ENCODE peak calls at places on chromosomes 13 and 19, in nine cellular contexts. J is glutamatergic neuron; W is CD4-positive, alpha-beta T cell; F is cardiac muscle cell; C is neural crest cell; N is A549; T is GM10248; U is IMR-90; B is H1. O is an unnamed sample.

GRCh38 chr19:2274937-2275535 is 6.9 kb downstream of the PEAK3 start:
- DNase-seq in J (peak), W (no peak), F (peak), C (peak), N (peak), T (no peak), U (peak), B (no peak), O (peak)

GRCh38 chr19:19548915-19549537 is 11.0 kb downstream of the CILP2 start:
- DNase-seq in J (no peak), W (no peak), F (peak), C (no peak), N (no peak), T (no peak), U (peak), B (no peak), O (no peak)

GRCh38 chr13:76875256-76875655 is 10.9 kb downstream of the KCTD12 start:
- DNase-seq in J (no peak), W (no peak), F (no peak), C (no peak), N (no peak), T (no peak), U (no peak), B (no peak), O (no peak)

GRCh38 chr13:108828053-108828806 is 198.8 kb downstream of the MYO16 start:
- DNase-seq in J (no peak), W (no peak), F (no peak), C (no peak), N (no peak), T (no peak), U (no peak), B (no peak), O (no peak)

GRCh38 chr13:36819811-36820140 is 754 bp downstream of the RFXAP start:
- DNase-seq in J (no peak), W (no peak), F (peak), C (no peak), N (no peak), T (peak), U (peak), B (no peak), O (peak)

GRCh38 chr13:84999252-84999651 is 800.0 kb downstream of the SLITRK6 start:
- DNase-seq in J (no peak), W (no peak), F (no peak), C (no peak), N (no peak), T (no peak), U (no peak), B (no peak), O (no peak)

GRCh38 chr13:109196896-109197295 is 567.5 kb downstream of the MYO16 start:
- DNase-seq in J (peak), W (no peak), F (no peak), C (peak), N (peak), T (no peak), U (no peak), B (no peak), O (peak)

GRCh38 chr19:39937094-39937493 is 2.7 kb upstream of the FCGBP start:
- DNase-seq in J (no peak), W (no peak), F (no peak), C (no peak), N (no peak), T (peak), U (no peak), B (no peak), O (no peak)

GRCh38 chr13:32316030-32316344 is 679 bp downstream of the BRCA2 start:
- DNase-seq in J (no peak), W (no peak), F (no peak), C (no peak), N (no peak), T (peak), U (no peak), B (no peak), O (no peak)

GRCh38 chr13:22893777-22894176 is 287.0 kb upstream of the SGCG start:
- DNase-seq in J (no peak), W (no peak), F (no peak), C (no peak), N (no peak), T (no peak), U (no peak), B (no peak), O (no peak)

GRCh38 chr19:49566302-49566701 is 14.1 kb downstream of the NOSIP start:
- DNase-seq in J (no peak), W (no peak), F (no peak), C (no peak), N (no peak), T (no peak), U (no peak), B (no peak), O (no peak)

GRCh38 chr13:36847541-36848045 is 28.6 kb downstream of the RFXAP start:
- DNase-seq in J (no peak), W (no peak), F (no peak), C (no peak), N (no peak), T (no peak), U (no peak), B (no peak), O (no peak)

GRCh38 chr19:6066661-6067646 is 43.3 kb downstream of the RFX2 start:
- DNase-seq in J (peak), W (peak), F (peak), C (peak), N (peak), T (no peak), U (peak), B (no peak), O (no peak)

GRCh38 chr19:13872695-13873389 is 4.1 kb upstream of the NANOS3 start:
- DNase-seq in J (no peak), W (no peak), F (no peak), C (peak), N (peak), T (peak), U (no peak), B (no peak), O (no peak)

GRCh38 chr13:75445717-75446529 is 36.0 kb downstream of the TBC1D4 start:
- DNase-seq in J (no peak), W (no peak), F (peak), C (no peak), N (no peak), T (no peak), U (peak), B (no peak), O (no peak)

GRCh38 chr19:9461938-9462337 is 26.6 kb upstream of the ZNF266 start:
- DNase-seq in J (no peak), W (no peak), F (no peak), C (no peak), N (no peak), T (no peak), U (no peak), B (no peak), O (no peak)

GRCh38 chr13:59533561-59534337 is 630.0 kb downstream of the DIAPH3 start:
- DNase-seq in J (no peak), W (no peak), F (no peak), C (no peak), N (no peak), T (no peak), U (peak), B (no peak), O (no peak)

GRCh38 chr19:58569943-58570670 is 3.0 kb downstream of the MZF1 start:
- DNase-seq in J (no peak), W (no peak), F (no peak), C (no peak), N (no peak), T (no peak), U (no peak), B (no peak), O (peak)

GRCh38 chr19:49878744-49879070 is 1.2 kb downstream of the TBC1D17 start:
- DNase-seq in J (no peak), W (no peak), F (no peak), C (no peak), N (no peak), T (no peak), U (no peak), B (no peak), O (no peak)

GRCh38 chr19:30073152-30074000 is 131.3 kb downstream of the URI1 start:
- DNase-seq in J (peak), W (no peak), F (no peak), C (no peak), N (no peak), T (no peak), U (no peak), B (no peak), O (no peak)

GRCh38 chr19:1336079-1336684 is 47.5 kb upstream of the NDUFS7 start:
- DNase-seq in J (no peak), W (no peak), F (no peak), C (no peak), N (no peak), T (peak), U (no peak), B (no peak), O (no peak)

GRCh38 chr19:45638930-45639729 is at the start of gene EML2:
- DNase-seq in J (peak), W (peak), F (peak), C (peak), N (peak), T (peak), U (no peak), B (no peak), O (no peak)

GRCh38 chr13:73244486-73244885 is 185.7 kb downstream of the KLF5 start:
- DNase-seq in J (no peak), W (no peak), F (no peak), C (no peak), N (no peak), T (no peak), U (no peak), B (no peak), O (no peak)

GRCh38 chr19:17757125-17757524 is 5.8 kb downstream of the FCHO1 start:
- DNase-seq in J (no peak), W (no peak), F (peak), C (no peak), N (peak), T (no peak), U (peak), B (no peak), O (no peak)

GRCh38 chr13:73857106-73857505 is 277.1 kb downstream of the KLF12 start:
- DNase-seq in J (no peak), W (no peak), F (peak), C (no peak), N (no peak), T (no peak), U (no peak), B (no peak), O (no peak)

GRCh38 chr13:60583196-60583908 is 186.3 kb downstream of the TDRD3 start:
- DNase-seq in J (no peak), W (no peak), F (peak), C (no peak), N (no peak), T (no peak), U (peak), B (no peak), O (no peak)
- TF ChIP-seq CTCF in J (no peak), W (no peak), F (peak), C (no peak), N (no peak), T (no peak), U (no peak), B (no peak), O (no peak)

DNA sequence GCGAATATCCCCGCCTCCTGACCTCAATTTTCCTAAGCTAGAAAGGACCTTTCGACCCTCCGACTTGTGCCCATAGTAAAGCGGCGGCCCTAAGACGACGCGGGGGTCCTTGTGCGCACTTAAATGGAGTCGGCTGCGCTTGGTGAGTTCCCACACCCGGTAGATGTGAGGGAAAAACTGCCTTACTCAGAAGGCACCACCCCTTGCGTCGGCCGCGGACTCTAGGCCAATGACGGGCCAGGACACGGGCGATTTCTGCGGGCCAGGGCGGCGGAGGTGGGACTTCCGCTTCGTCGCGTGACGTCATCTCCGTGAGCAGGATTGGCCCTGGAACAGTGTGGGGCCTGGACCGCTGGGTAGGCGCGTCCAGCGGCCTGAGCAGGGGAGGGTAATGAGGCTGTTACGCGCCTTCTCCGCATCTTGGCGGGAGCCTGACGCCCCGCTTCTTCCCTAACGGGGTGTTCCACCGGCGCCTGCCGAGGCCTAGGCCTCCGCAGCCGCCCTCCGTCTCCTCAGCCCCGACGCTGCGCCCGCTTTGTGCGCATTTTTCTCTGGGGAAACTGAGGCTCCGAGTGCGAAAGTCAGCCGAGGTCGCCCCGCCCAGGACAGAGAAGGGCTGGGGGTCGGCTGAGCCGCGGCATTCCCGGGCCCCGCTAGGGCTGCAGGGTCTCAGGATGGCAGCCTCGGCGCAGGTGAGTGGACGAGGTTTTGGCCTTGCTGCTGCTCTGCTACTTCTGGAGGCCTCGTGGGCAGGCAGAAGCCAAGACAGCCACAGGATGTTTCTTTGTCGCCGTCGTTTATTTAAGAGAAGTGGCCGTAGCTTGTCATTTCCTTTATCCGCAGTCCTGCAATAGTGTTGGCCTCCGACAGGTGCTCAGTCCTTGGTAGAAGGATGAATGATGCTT is at the start of gene ZNF543:
- DNase-seq in J (peak), W (peak), F (peak), C (peak), N (peak), T (peak), U (peak), B (peak), O (peak)
- TF ChIP-seq CTCF in J (no peak), W (no peak), F (no peak), C (no peak), N (no peak), T (no peak), U (no peak), B (no peak), O (no peak)

GRCh38 chr13:106467406-106468122 is 67.9 kb downstream of the EFNB2 start:
- DNase-seq in J (no peak), W (no peak), F (no peak), C (no peak), N (no peak), T (no peak), U (no peak), B (no peak), O (no peak)

GRCh38 chr13:106471957-106472543 is 63.4 kb downstream of the EFNB2 start:
- DNase-seq in J (no peak), W (no peak), F (peak), C (no peak), N (peak), T (no peak), U (peak), B (peak), O (no peak)

GRCh38 chr13:106466691-106467405 is 68.6 kb downstream of the EFNB2 start:
- DNase-seq in J (no peak), W (no peak), F (no peak), C (no peak), N (no peak), T (no peak), U (no peak), B (no peak), O (peak)

GRCh38 chr13:106468948-106469590 is 66.4 kb downstream of the EFNB2 start:
- DNase-seq in J (no peak), W (no peak), F (no peak), C (no peak), N (no peak), T (no peak), U (no peak), B (no peak), O (no peak)

DNA sequence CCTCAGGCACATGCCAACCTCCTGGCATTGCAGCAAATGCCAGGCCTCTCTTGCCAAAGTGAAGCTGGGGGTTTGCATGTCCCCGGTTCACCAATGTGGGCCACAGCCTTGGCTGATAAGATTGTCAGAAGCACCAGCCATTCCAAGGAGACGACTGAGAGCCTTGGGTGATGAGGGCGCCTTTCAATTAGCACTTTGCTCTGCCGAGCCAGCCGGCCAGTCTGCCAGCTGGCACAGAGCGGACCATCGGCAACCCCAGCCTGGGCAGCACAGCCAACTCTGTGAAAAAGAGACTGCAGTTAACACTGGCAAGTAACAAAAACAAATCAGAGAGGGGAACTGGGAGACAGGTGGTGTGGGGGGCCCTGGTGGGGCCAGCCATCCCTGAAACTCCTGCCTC is 67.3 kb downstream of the EFNB2 start:
- DNase-seq in J (no peak), W (no peak), F (no peak), C (no peak), N (no peak), T (no peak), U (no peak), B (no peak), O (no peak)
- TF ChIP-seq CTCF in J (no peak), W (no peak), F (no peak), C (no peak), N (no peak), T (no peak), U (no peak), B (no peak), O (no peak)

GRCh38 chr13:94031609-94032008 is 447.9 kb downstream of the DCT start:
- DNase-seq in J (no peak), W (no peak), F (peak), C (no peak), N (no peak), T (no peak), U (peak), B (no peak), O (no peak)
- TF ChIP-seq CTCF in J (no peak), W (no peak), F (no peak), C (no peak), N (no peak), T (no peak), U (no peak), B (no peak), O (no peak)

GRCh38 chr19:36418287-36419001 is at the start of gene ZFP82:
- DNase-seq in J (peak), W (peak), F (peak), C (peak), N (peak), T (peak), U (peak), B (peak), O (peak)
- TF ChIP-seq CTCF in J (no peak), W (no peak), F (peak), C (no peak), N (no peak), T (no peak), U (no peak), B (no peak), O (no peak)

DNA sequence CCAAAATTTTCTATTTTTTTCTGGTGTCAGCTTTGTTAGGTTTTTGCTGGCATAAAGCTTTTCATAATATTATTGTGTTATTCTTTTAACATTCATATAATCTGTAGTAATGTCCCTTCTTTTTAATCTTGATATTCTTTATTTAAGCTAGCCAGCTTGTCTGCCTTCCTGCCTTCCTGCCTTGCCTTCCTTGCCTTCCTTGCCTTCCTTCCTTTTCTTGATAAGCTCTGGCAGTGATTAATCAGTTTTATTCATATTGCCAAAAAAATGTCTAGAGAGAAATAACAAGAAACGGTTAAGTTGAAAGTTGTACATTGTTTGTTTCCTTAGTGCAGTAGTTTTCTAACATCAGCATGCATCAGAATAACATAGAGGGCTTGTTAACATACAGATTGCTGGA is 257.5 kb downstream of the MAB21L1 start:
- DNase-seq in J (no peak), W (no peak), F (peak), C (no peak), N (no peak), T (no peak), U (no peak), B (no peak), O (no peak)
- TF ChIP-seq CTCF in J (no peak), W (no peak), F (no peak), C (no peak), N (no peak), T (no peak), U (no peak), B (no peak), O (no peak)

DNA sequence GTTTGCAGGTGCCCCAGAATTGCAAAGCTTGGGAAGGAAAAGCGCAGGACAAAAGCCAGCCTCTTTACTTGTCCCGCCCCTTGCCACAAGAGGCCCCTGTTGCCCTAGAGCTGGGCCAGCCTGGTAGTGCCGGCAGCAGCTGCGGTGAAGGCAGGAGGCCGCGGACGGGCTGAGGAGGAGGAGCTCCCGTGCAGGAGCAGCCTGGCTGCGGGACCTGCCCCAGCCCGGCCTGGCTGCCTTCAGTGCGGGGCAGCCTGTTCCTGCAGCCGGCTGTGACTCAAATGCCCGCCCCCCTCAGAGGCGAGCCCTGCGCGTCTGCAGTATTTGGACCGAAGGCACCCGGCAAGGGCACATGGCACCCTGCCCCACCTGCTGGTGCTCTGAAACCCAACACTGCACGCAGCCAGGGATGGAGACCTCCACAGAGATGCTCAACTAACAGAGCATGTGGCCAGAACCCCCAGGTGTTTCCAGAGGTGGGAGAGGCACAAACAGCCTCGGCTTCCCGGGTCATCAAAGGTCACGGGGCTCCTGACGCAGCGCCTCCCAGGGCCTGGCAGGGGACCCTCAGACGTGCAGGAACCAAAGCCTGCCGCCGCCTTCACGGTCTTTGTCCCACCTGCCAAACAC is 29.7 kb downstream of the NAXD start:
- DNase-seq in J (peak), W (peak), F (peak), C (peak), N (no peak), T (peak), U (peak), B (peak), O (no peak)
- TF ChIP-seq CTCF in J (peak), W (no peak), F (peak), C (peak), N (no peak), T (peak), U (peak), B (no peak), O (peak)

GRCh38 chr13:30255696-30256095 is 51.7 kb downstream of the KATNAL1 start:
- DNase-seq in J (no peak), W (no peak), F (no peak), C (no peak), N (no peak), T (no peak), U (no peak), B (no peak), O (no peak)

GRCh38 chr13:30257433-30258099 is 49.8 kb downstream of the KATNAL1 start:
- DNase-seq in J (peak), W (no peak), F (no peak), C (peak), N (no peak), T (peak), U (peak), B (no peak), O (no peak)

GRCh38 chr13:30253830-30254229 is 53.5 kb downstream of the KATNAL1 start:
- DNase-seq in J (no peak), W (no peak), F (no peak), C (no peak), N (no peak), T (no peak), U (no peak), B (no peak), O (no peak)

GRCh38 chr13:30256713-30257432 is 50.5 kb downstream of the KATNAL1 start:
- DNase-seq in J (no peak), W (no peak), F (peak), C (no peak), N (no peak), T (no peak), U (no peak), B (no peak), O (no peak)
- TF ChIP-seq CTCF in J (no peak), W (no peak), F (no peak), C (no peak), N (no peak), T (peak), U (no peak), B (no peak), O (no peak)